ENCODE peak calls at places on chromosome 3, in five cellular contexts. E is thoracic aorta, Z is ovary, W is mucosa of descending colon, V is A549. C is an unnamed sample. For H3K4me1, the result is how much of the 10 kb centered on the place peaks cover.

GRCh38 chr3:55002416-55002930 is 74.6 kb upstream of the LRTM1 start:
- DNase-seq in E (no peak), Z (no peak), W (no peak), V (no peak), C (no peak)

GRCh38 chr3:138468886-138469285 is 34.5 kb downstream of the ESYT3 start:
- DNase-seq in E (no peak), Z (no peak), W (no peak), V (no peak), C (no peak)

GRCh38 chr3:132874701-132875100 is 152.5 kb upstream of the NPHP3 start:
- DNase-seq in E (no peak), Z (no peak), W (no peak), V (no peak), C (no peak)

GRCh38 chr3:111929484-111929883 is 49.3 kb upstream of the ABHD10 start:
- DNase-seq in E (no peak), Z (no peak), W (no peak), V (no peak), C (no peak)

GRCh38 chr3:119653871-119654270 is 6.5 kb downstream of the POPDC2 start:
- DNase-seq in E (no peak), Z (no peak), W (no peak), V (no peak), C (no peak)

GRCh38 chr3:154356009-154356408 is 31.7 kb upstream of the DHX36 start:
- DNase-seq in E (no peak), Z (no peak), W (no peak), V (no peak), C (no peak)

GRCh38 chr3:186614266-186614596 is 1.4 kb downstream of the AHSG start:
- DNase-seq in E (no peak), Z (no peak), W (no peak), V (no peak), C (no peak)

GRCh38 chr3:156548041-156548687 is 6.8 kb downstream of the SSR3 start:
- DNase-seq in E (no peak), Z (no peak), W (no peak), V (no peak), C (no peak)

GRCh38 chr3:127800508-127800907 is 21.8 kb downstream of the MGLL start:
- DNase-seq in E (no peak), Z (no peak), W (no peak), V (no peak), C (no peak)

GRCh38 chr3:63576826-63577225 is 75.6 kb upstream of the SNTN start:
- DNase-seq in E (no peak), Z (no peak), W (no peak), V (no peak), C (peak)

GRCh38 chr3:183481582-183481981 is 53.2 kb upstream of the MCF2L2 start:
- DNase-seq in E (no peak), Z (no peak), W (no peak), V (no peak), C (no peak)

GRCh38 chr3:143001034-143001368 is 369 bp upstream of the U2SURP start:
- DNase-seq in E (no peak), Z (no peak), W (peak), V (no peak), C (no peak)

GRCh38 chr3:161222662-161223061 is 1.6 kb downstream of the NMD3 start:
- DNase-seq in E (no peak), Z (no peak), W (no peak), V (no peak), C (no peak)

GRCh38 chr3:99620976-99621375 is 17.4 kb upstream of the COL8A1 start:
- DNase-seq in E (no peak), Z (no peak), W (no peak), V (no peak), C (no peak)

GRCh38 chr3:175431396-175431795 is 572.3 kb downstream of the NAALADL2 start:
- DNase-seq in E (no peak), Z (no peak), W (no peak), V (no peak), C (no peak)

GRCh38 chr3:53153914-53154434 is 7.0 kb upstream of the PRKCD start:
- DNase-seq in E (no peak), Z (no peak), W (peak), V (no peak), C (no peak)

GRCh38 chr3:108835101-108835500 is 12.5 kb downstream of the TRAT1 start:
- DNase-seq in E (no peak), Z (no peak), W (no peak), V (no peak), C (no peak)

GRCh38 chr3:52498134-52499054 is 3.3 kb downstream of the STAB1 start:
- DNase-seq in E (no peak), Z (peak), W (peak), V (no peak), C (no peak)

GRCh38 chr3:185152433-185153169 is at the start of gene C3orf70:
- DNase-seq in E (no peak), Z (peak), W (peak), V (peak), C (no peak)

GRCh38 chr3:17473761-17474160 is 268.7 kb downstream of the TBC1D5 start:
- DNase-seq in E (no peak), Z (no peak), W (no peak), V (peak), C (no peak)

GRCh38 chr3:149356044-149356592 is 21.3 kb downstream of the TM4SF1 start:
- DNase-seq in E (no peak), Z (no peak), W (no peak), V (no peak), C (no peak)
- H3K4me3 ChIP-seq in E (no peak), Z (no peak), W (no peak), V (no peak), C (no peak)

GRCh38 chr3:126351771-126352475 is 5.3 kb downstream of the KLF15 start:
- DNase-seq in E (no peak), Z (peak), W (peak), V (no peak), C (no peak)

GRCh38 chr3:126351086-126351770 is 6.0 kb downstream of the KLF15 start:
- DNase-seq in E (no peak), Z (peak), W (peak), V (no peak), C (no peak)

GRCh38 chr3:126349611-126350501 is 7.4 kb downstream of the KLF15 start:
- DNase-seq in E (no peak), Z (peak), W (peak), V (no peak), C (no peak)

GRCh38 chr3:126349071-126349470 is 8.1 kb downstream of the KLF15 start:
- DNase-seq in E (no peak), Z (peak), W (peak), V (no peak), C (no peak)

GRCh38 chr3:126350502-126351085 is 6.6 kb downstream of the KLF15 start:
- DNase-seq in E (no peak), Z (peak), W (peak), V (no peak), C (no peak)
- H3K4me1 ChIP-seq in E (half or more), Z (under half), W (under half), V (under half), C (under half)

GRCh38 chr3:61594144-61594977 is 33.0 kb downstream of the PTPRG start:
- DNase-seq in E (no peak), Z (no peak), W (no peak), V (no peak), C (no peak)
- H3K4me3 ChIP-seq in E (no peak), Z (no peak), W (no peak), V (no peak), C (no peak)

GRCh38 chr3:114714237-114714636 is 420.4 kb downstream of the TIGIT start:
- DNase-seq in E (no peak), Z (no peak), W (no peak), V (no peak), C (no peak)
- H3K4me1 ChIP-seq in E (under half), Z (under half), W (under half), V (under half), C (under half)

GRCh38 chr3:86794336-86795065 is 196.4 kb downstream of the VGLL3 start:
- DNase-seq in E (no peak), Z (no peak), W (no peak), V (no peak), C (no peak)
- H3K4me3 ChIP-seq in E (peak), Z (peak), W (no peak), V (no peak), C (no peak)

DNA sequence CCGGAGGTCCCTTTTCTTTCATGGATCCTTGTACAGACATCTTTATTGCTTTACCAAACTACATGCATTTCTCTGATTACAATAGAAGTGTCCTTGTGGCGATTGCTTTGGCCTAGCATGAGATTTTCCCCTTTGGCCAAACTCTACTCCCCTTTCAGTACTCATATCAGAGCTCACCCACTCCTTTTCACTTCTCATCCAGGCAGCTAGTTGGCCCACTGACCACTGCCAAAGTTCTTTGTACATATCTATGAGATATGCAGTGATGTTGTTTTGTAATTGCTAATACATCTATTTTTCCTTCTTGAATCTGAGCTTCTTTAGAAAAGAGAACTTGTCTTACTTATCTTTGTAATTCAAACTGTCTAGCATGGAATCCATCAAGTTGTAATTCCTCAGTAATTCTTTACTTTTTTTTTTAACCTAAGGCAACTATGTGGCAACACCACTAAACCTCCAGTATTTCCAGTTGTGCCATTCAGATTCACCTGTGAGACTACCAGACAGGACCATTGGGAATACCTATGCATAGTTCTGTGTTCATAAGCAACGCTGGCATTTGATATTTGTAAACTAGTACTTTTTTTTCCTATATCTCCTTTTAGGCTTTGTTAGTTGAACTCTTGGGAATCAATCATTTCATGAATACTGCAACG is 39.2 kb downstream of the AADACL2 start:
- DNase-seq in E (no peak), Z (no peak), W (no peak), V (no peak), C (no peak)
- H3K4me1 ChIP-seq in E (under half), Z (under half), W (under half), V (half or more), C (under half)